ENCODE peak calls at places on chromosomes 2 and 18, in eight cellular contexts. One of them, this sample, is unnamed. For H3K36me3, the result is how much of the 10 kb centered on the place peaks cover.

GRCh38 chr2:171158790-171159325 is 1.8 kb downstream of the TLK1 start:
- DNase-seq in adipocyte: no peak
- DNase-seq in right lobe of liver: no peak
- DNase-seq in thoracic aorta: no peak
- DNase-seq in breast epithelium: no peak
- DNase-seq in GM23248: no peak
- DNase-seq in fibroblast of lung: no peak
- DNase-seq in SK-N-MC: no peak
- DNase-seq in this sample: no peak

GRCh38 chr2:112547333-112547732 is 5.1 kb downstream of the POLR1B start:
- DNase-seq in adipocyte: peak
- DNase-seq in right lobe of liver: peak
- DNase-seq in thoracic aorta: no peak
- DNase-seq in breast epithelium: no peak
- DNase-seq in GM23248: peak
- DNase-seq in fibroblast of lung: peak
- DNase-seq in SK-N-MC: no peak
- DNase-seq in this sample: peak

GRCh38 chr2:223923976-223924375 is 21.2 kb downstream of the WDFY1 start:
- DNase-seq in adipocyte: no peak
- DNase-seq in right lobe of liver: no peak
- DNase-seq in thoracic aorta: no peak
- DNase-seq in breast epithelium: no peak
- DNase-seq in GM23248: peak
- DNase-seq in fibroblast of lung: no peak
- DNase-seq in SK-N-MC: no peak
- DNase-seq in this sample: no peak

GRCh38 chr2:195639959-195640358 is 17.1 kb upstream of the SLC39A10 start:
- DNase-seq in adipocyte: no peak
- DNase-seq in right lobe of liver: no peak
- DNase-seq in thoracic aorta: no peak
- DNase-seq in breast epithelium: no peak
- DNase-seq in GM23248: no peak
- DNase-seq in fibroblast of lung: no peak
- DNase-seq in SK-N-MC: no peak
- DNase-seq in this sample: no peak

GRCh38 chr2:238506669-238507068 is 79.9 kb downstream of the ASB1 start:
- DNase-seq in adipocyte: no peak
- DNase-seq in right lobe of liver: no peak
- DNase-seq in thoracic aorta: no peak
- DNase-seq in breast epithelium: no peak
- DNase-seq in GM23248: no peak
- DNase-seq in fibroblast of lung: no peak
- DNase-seq in SK-N-MC: no peak
- DNase-seq in this sample: no peak

GRCh38 chr2:27871805-27872204 is 18.4 kb downstream of the RBKS start:
- DNase-seq in adipocyte: no peak
- DNase-seq in right lobe of liver: no peak
- DNase-seq in thoracic aorta: no peak
- DNase-seq in breast epithelium: no peak
- DNase-seq in GM23248: no peak
- DNase-seq in fibroblast of lung: no peak
- DNase-seq in SK-N-MC: no peak
- DNase-seq in this sample: peak

GRCh38 chr2:176494949-176495353 is 225.7 kb downstream of the MTX2 start:
- DNase-seq in adipocyte: no peak
- DNase-seq in right lobe of liver: no peak
- DNase-seq in thoracic aorta: no peak
- DNase-seq in breast epithelium: peak
- DNase-seq in GM23248: peak
- DNase-seq in fibroblast of lung: peak
- DNase-seq in SK-N-MC: no peak
- DNase-seq in this sample: peak

GRCh38 chr2:150783896-150784295 is 296.4 kb upstream of the RND3 start:
- DNase-seq in adipocyte: no peak
- DNase-seq in right lobe of liver: no peak
- DNase-seq in thoracic aorta: no peak
- DNase-seq in breast epithelium: no peak
- DNase-seq in GM23248: no peak
- DNase-seq in fibroblast of lung: no peak
- DNase-seq in SK-N-MC: no peak
- DNase-seq in this sample: no peak

GRCh38 chr2:171089489-171089888 is 71.2 kb downstream of the TLK1 start:
- DNase-seq in adipocyte: no peak
- DNase-seq in right lobe of liver: peak
- DNase-seq in thoracic aorta: no peak
- DNase-seq in breast epithelium: no peak
- DNase-seq in GM23248: no peak
- DNase-seq in fibroblast of lung: no peak
- DNase-seq in SK-N-MC: no peak
- DNase-seq in this sample: no peak

GRCh38 chr2:80007722-80008503 is 296.6 kb downstream of the LRRTM1 start:
- DNase-seq in adipocyte: no peak
- DNase-seq in right lobe of liver: no peak
- DNase-seq in thoracic aorta: no peak
- DNase-seq in breast epithelium: no peak
- DNase-seq in GM23248: no peak
- DNase-seq in fibroblast of lung: no peak
- DNase-seq in SK-N-MC: peak
- DNase-seq in this sample: no peak

GRCh38 chr18:47168913-47169312 is 7.3 kb downstream of the IER3IP1 start:
- DNase-seq in adipocyte: no peak
- DNase-seq in right lobe of liver: no peak
- DNase-seq in thoracic aorta: no peak
- DNase-seq in breast epithelium: no peak
- DNase-seq in GM23248: no peak
- DNase-seq in fibroblast of lung: no peak
- DNase-seq in SK-N-MC: no peak
- DNase-seq in this sample: no peak

GRCh38 chr2:216404010-216404618 is 8.2 kb upstream of the SMARCAL1 start:
- DNase-seq in adipocyte: peak
- DNase-seq in right lobe of liver: peak
- DNase-seq in thoracic aorta: no peak
- DNase-seq in breast epithelium: no peak
- DNase-seq in GM23248: peak
- DNase-seq in fibroblast of lung: peak
- DNase-seq in SK-N-MC: no peak
- DNase-seq in this sample: peak

GRCh38 chr2:205660521-205661124 is 21.7 kb upstream of the NRP2 start:
- DNase-seq in adipocyte: peak
- DNase-seq in right lobe of liver: no peak
- DNase-seq in thoracic aorta: no peak
- DNase-seq in breast epithelium: peak
- DNase-seq in GM23248: peak
- DNase-seq in fibroblast of lung: peak
- DNase-seq in SK-N-MC: no peak
- DNase-seq in this sample: peak

GRCh38 chr18:51072586-51073303 is 42.7 kb downstream of the SMAD4 start:
- DNase-seq in adipocyte: no peak
- DNase-seq in right lobe of liver: no peak
- DNase-seq in thoracic aorta: no peak
- DNase-seq in breast epithelium: no peak
- DNase-seq in GM23248: no peak
- DNase-seq in fibroblast of lung: no peak
- DNase-seq in SK-N-MC: no peak
- DNase-seq in this sample: no peak

GRCh38 chr18:51068111-51068510 is 38.1 kb downstream of the SMAD4 start:
- DNase-seq in adipocyte: peak
- DNase-seq in right lobe of liver: no peak
- DNase-seq in thoracic aorta: no peak
- DNase-seq in breast epithelium: no peak
- DNase-seq in GM23248: peak
- DNase-seq in fibroblast of lung: peak
- DNase-seq in SK-N-MC: no peak
- DNase-seq in this sample: peak

GRCh38 chr18:51074605-51075004 is 44.6 kb downstream of the SMAD4 start:
- DNase-seq in adipocyte: no peak
- DNase-seq in right lobe of liver: no peak
- DNase-seq in thoracic aorta: no peak
- DNase-seq in breast epithelium: no peak
- DNase-seq in GM23248: no peak
- DNase-seq in fibroblast of lung: no peak
- DNase-seq in SK-N-MC: no peak
- DNase-seq in this sample: no peak

GRCh38 chr18:51069885-51070284 is 39.9 kb downstream of the SMAD4 start:
- DNase-seq in adipocyte: no peak
- DNase-seq in right lobe of liver: no peak
- DNase-seq in thoracic aorta: no peak
- DNase-seq in breast epithelium: no peak
- DNase-seq in GM23248: peak
- DNase-seq in fibroblast of lung: no peak
- DNase-seq in SK-N-MC: no peak
- DNase-seq in this sample: no peak

DNA sequence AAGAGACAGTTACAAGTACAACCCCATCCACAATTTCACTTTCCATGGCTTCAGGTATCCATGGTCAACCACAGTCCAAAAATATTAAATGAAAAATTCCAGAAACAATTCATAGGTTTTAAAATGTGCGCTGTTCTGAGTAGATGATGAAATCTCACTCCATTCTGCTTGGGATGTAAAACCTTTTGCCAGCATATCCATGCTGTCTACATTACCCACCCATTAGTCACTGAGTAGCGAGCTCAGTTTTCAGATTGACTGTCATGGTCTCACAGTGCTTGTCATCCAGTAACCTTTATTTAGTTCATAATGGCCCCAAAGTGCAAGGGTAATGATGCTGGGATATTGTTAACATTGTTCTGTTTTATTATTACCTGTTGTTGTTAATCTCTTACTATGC is 40.5 kb downstream of the SMAD4 start:
- DNase-seq in adipocyte: peak
- DNase-seq in right lobe of liver: no peak
- DNase-seq in thoracic aorta: no peak
- DNase-seq in breast epithelium: no peak
- DNase-seq in GM23248: peak
- DNase-seq in fibroblast of lung: peak
- DNase-seq in SK-N-MC: no peak
- DNase-seq in this sample: peak
- H3K36me3 ChIP-seq in adipocyte: under half
- H3K36me3 ChIP-seq in right lobe of liver: under half
- H3K36me3 ChIP-seq in thoracic aorta: under half
- H3K36me3 ChIP-seq in breast epithelium: under half
- H3K36me3 ChIP-seq in GM23248: under half
- H3K36me3 ChIP-seq in fibroblast of lung: under half
- H3K36me3 ChIP-seq in SK-N-MC: under half
- H3K36me3 ChIP-seq in this sample: under half

GRCh38 chr18:35252466-35252865 is 11.6 kb downstream of the ZNF397 start:
- DNase-seq in adipocyte: no peak
- DNase-seq in right lobe of liver: no peak
- DNase-seq in thoracic aorta: no peak
- DNase-seq in breast epithelium: no peak
- DNase-seq in GM23248: no peak
- DNase-seq in fibroblast of lung: no peak
- DNase-seq in SK-N-MC: no peak
- DNase-seq in this sample: no peak
- H3K36me3 ChIP-seq in adipocyte: half or more
- H3K36me3 ChIP-seq in right lobe of liver: under half
- H3K36me3 ChIP-seq in thoracic aorta: under half
- H3K36me3 ChIP-seq in breast epithelium: under half
- H3K36me3 ChIP-seq in GM23248: under half
- H3K36me3 ChIP-seq in fibroblast of lung: under half
- H3K36me3 ChIP-seq in SK-N-MC: half or more
- H3K36me3 ChIP-seq in this sample: under half

DNA sequence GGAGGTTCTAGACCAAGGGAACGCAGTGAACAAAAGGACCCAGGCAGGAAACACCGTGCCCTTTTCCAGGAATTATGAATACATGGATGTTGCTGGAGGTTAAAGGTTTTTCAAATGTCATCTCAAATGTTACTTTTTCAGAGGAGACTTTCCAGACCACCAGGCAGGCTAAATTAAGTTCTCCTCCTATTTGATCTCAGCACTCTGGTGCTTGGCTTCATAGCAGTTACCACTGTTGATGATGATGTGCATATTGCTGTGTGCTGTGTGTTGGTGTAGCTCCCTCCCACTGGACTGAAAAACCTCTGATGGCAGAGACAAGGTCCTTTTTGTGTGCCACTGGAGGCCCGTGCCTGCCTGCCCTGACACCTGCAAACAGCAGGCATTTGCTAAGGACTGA is 137.3 kb upstream of the PTPRM start:
- DNase-seq in adipocyte: no peak
- DNase-seq in right lobe of liver: no peak
- DNase-seq in thoracic aorta: no peak
- DNase-seq in breast epithelium: no peak
- DNase-seq in GM23248: no peak
- DNase-seq in fibroblast of lung: no peak
- DNase-seq in SK-N-MC: no peak
- DNase-seq in this sample: no peak
- H3K36me3 ChIP-seq in adipocyte: under half
- H3K36me3 ChIP-seq in right lobe of liver: under half
- H3K36me3 ChIP-seq in thoracic aorta: under half
- H3K36me3 ChIP-seq in breast epithelium: under half
- H3K36me3 ChIP-seq in GM23248: under half
- H3K36me3 ChIP-seq in fibroblast of lung: under half
- H3K36me3 ChIP-seq in SK-N-MC: under half
- H3K36me3 ChIP-seq in this sample: under half

GRCh38 chr2:98648451-98648850 is 40.1 kb downstream of the UNC50 start:
- DNase-seq in adipocyte: no peak
- DNase-seq in right lobe of liver: no peak
- DNase-seq in thoracic aorta: no peak
- DNase-seq in breast epithelium: no peak
- DNase-seq in GM23248: no peak
- DNase-seq in fibroblast of lung: no peak
- DNase-seq in SK-N-MC: no peak
- DNase-seq in this sample: no peak

GRCh38 chr2:98649992-98650375 is 41.6 kb downstream of the UNC50 start:
- DNase-seq in adipocyte: no peak
- DNase-seq in right lobe of liver: no peak
- DNase-seq in thoracic aorta: no peak
- DNase-seq in breast epithelium: no peak
- DNase-seq in GM23248: no peak
- DNase-seq in fibroblast of lung: no peak
- DNase-seq in SK-N-MC: no peak
- DNase-seq in this sample: no peak

GRCh38 chr2:98650998-98651397 is 42.6 kb downstream of the UNC50 start:
- DNase-seq in adipocyte: no peak
- DNase-seq in right lobe of liver: no peak
- DNase-seq in thoracic aorta: no peak
- DNase-seq in breast epithelium: no peak
- DNase-seq in GM23248: no peak
- DNase-seq in fibroblast of lung: no peak
- DNase-seq in SK-N-MC: no peak
- DNase-seq in this sample: no peak

GRCh38 chr2:98649135-98649991 is 41.0 kb downstream of the UNC50 start:
- DNase-seq in adipocyte: peak
- DNase-seq in right lobe of liver: peak
- DNase-seq in thoracic aorta: peak
- DNase-seq in breast epithelium: peak
- DNase-seq in GM23248: peak
- DNase-seq in fibroblast of lung: peak
- DNase-seq in SK-N-MC: peak
- DNase-seq in this sample: peak

DNA sequence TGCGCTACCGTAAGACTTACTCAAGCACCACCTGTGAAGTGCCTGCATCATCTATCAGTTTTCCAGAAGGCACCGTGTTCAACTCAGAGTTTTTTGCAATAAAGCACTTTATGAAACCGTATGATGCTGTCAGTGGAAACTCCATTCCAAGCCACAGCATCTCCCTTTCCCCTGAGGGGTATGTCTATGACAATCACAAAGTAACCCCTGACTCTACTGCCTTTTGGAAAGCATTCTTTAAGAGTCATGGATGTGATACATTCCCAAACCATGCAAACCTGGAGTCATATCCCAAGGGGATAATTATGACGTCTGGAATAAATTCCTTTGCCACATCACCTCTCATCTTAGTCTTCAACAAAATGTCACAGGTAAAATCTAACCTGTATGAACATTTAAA is 39.2 kb downstream of the UNC50 start:
- DNase-seq in adipocyte: no peak
- DNase-seq in right lobe of liver: no peak
- DNase-seq in thoracic aorta: no peak
- DNase-seq in breast epithelium: no peak
- DNase-seq in GM23248: peak
- DNase-seq in fibroblast of lung: no peak
- DNase-seq in SK-N-MC: no peak
- DNase-seq in this sample: peak
- H3K36me3 ChIP-seq in adipocyte: under half
- H3K36me3 ChIP-seq in right lobe of liver: under half
- H3K36me3 ChIP-seq in thoracic aorta: under half
- H3K36me3 ChIP-seq in breast epithelium: under half
- H3K36me3 ChIP-seq in GM23248: under half
- H3K36me3 ChIP-seq in fibroblast of lung: under half
- H3K36me3 ChIP-seq in SK-N-MC: under half
- H3K36me3 ChIP-seq in this sample: under half